ENCODE peak calls at places on chromosomes 11 and 22, in four cellular contexts. V, P, U and C are unnamed samples.

GRCh38 chr11:10584071-10584501 is 15.6 kb upstream of the LYVE1 start:
- DNase-seq in V (no peak), P (no peak), U (no peak), C (no peak)

GRCh38 chr11:8871283-8871775 is 39.7 kb upstream of the AKIP1 start:
- DNase-seq in P (peak), U (peak), V (peak), C (peak)

GRCh38 chr22:50445880-50446707 is 28.7 kb downstream of the SBF1 start:
- DNase-seq in V (no peak), U (no peak), P (no peak), C (no peak)

GRCh38 chr11:1218256-1218787 is 4.5 kb upstream of the MUC5B start:
- DNase-seq in P (no peak), U (no peak), V (peak), C (no peak)

GRCh38 chr11:35859311-35859710 is 84.6 kb upstream of the LDLRAD3 start:
- DNase-seq in P (no peak), U (no peak), V (no peak), C (no peak)

GRCh38 chr11:33932721-33933120 is 40.8 kb upstream of the LMO2 start:
- DNase-seq in P (no peak), V (no peak), U (no peak), C (no peak)

GRCh38 chr22:45308624-45309421 is 911 bp upstream of the FAM118A start:
- DNase-seq in U (no peak), V (peak), P (no peak), C (no peak)

GRCh38 chr11:96393753-96394348 is 4.0 kb downstream of the JRKL start:
- DNase-seq in V (no peak), P (no peak), U (no peak), C (no peak)

GRCh38 chr11:68204402-68204801 is 8.7 kb downstream of the KMT5B start:
- DNase-seq in P (no peak), U (no peak), V (no peak), C (no peak)

GRCh38 chr11:28673687-28674431 is 565.7 kb downstream of the METTL15 start:
- DNase-seq in P (no peak), V (no peak), U (no peak), C (peak)

GRCh38 chr11:34846467-34846866 is 69.7 kb downstream of the APIP start:
- DNase-seq in V (no peak), P (no peak), U (no peak), C (no peak)

GRCh38 chr11:7167976-7168740 is 79.4 kb downstream of the RBMXL2 start:
- DNase-seq in P (no peak), U (no peak), V (no peak), C (no peak)

GRCh38 chr11:129458278-129458677 is 82.6 kb downstream of the BARX2 start:
- DNase-seq in V (no peak), P (no peak), U (no peak), C (no peak)

GRCh38 chr22:31098633-31099110 is 8.7 kb downstream of the SELENOM start:
- DNase-seq in V (peak), U (no peak), P (peak), C (no peak)

GRCh38 chr22:45061332-45061731 is 51.5 kb upstream of the PHF21B start:
- DNase-seq in V (no peak), U (no peak), P (no peak), C (no peak)

GRCh38 chr11:133065847-133066485 is 466.3 kb downstream of the OPCML start:
- DNase-seq in V (no peak), P (no peak), U (no peak), C (no peak)

GRCh38 chr22:22200569-22201184 is 43.9 kb upstream of the VPREB1 start:
- DNase-seq in U (no peak), V (no peak), P (no peak), C (no peak)

GRCh38 chr22:49216579-49216978 is 611.1 kb downstream of the BRD1 start:
- DNase-seq in P (no peak), V (peak), U (peak), C (no peak)

GRCh38 chr11:82465481-82465880 is 268.2 kb downstream of the FAM181B start:
- DNase-seq in U (no peak), P (no peak), V (no peak), C (no peak)

GRCh38 chr11:106818416-106818815 is 199.9 kb downstream of the GUCY1A2 start:
- DNase-seq in U (no peak), V (no peak), P (no peak), C (no peak)

GRCh38 chr11:57353461-57354251 is 15.5 kb downstream of the P2RX3 start:
- DNase-seq in P (no peak), V (no peak), U (no peak), C (no peak)

GRCh38 chr11:132205006-132205405 is 834.6 kb downstream of the NTM start:
- DNase-seq in P (no peak), U (no peak), V (no peak), C (no peak)

GRCh38 chr22:41822289-41823057 is 10.4 kb upstream of the SREBF2 start:
- DNase-seq in V (no peak), U (no peak), P (no peak), C (no peak)

GRCh38 chr11:128419012-128419767 is 168.2 kb downstream of the ETS1 start:
- DNase-seq in P (no peak), V (no peak), U (no peak), C (no peak)

GRCh38 chr11:65206901-65207300 is 25.2 kb downstream of the CAPN1 start:
- DNase-seq in P (no peak), U (no peak), V (no peak), C (no peak)

GRCh38 chr11:65205602-65205967 is 23.9 kb downstream of the CAPN1 start:
- DNase-seq in U (no peak), P (no peak), V (no peak), C (no peak)

GRCh38 chr11:65206441-65206841 is 24.7 kb downstream of the CAPN1 start:
- DNase-seq in P (no peak), U (peak), V (no peak), C (no peak)

GRCh38 chr11:65204646-65205601 is 23.2 kb downstream of the CAPN1 start:
- DNase-seq in P (no peak), V (no peak), U (no peak), C (no peak)

DNA sequence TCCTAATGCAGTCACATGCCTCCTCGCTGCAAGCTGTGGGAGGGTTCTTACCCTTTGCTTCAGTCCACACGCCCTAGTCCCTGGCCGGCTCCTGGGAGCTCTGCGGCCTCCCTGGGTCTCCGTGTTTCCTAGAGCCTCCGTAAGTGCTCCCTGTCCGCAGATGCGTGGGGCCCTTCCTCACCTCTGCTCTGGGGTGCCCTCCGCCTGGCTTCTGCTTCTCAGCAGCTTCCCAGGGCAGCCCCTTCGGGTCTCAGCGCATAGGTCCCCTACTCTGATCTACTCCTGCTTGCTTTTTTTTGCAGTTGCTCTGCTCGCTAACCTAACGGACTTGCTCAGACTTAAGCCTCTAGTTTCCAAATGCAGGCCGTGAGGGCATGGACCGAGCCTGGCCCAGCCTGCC is 22.4 kb downstream of the CAPN1 start:
- DNase-seq in U (no peak), V (no peak), P (no peak), C (no peak)
- H3K4me3 ChIP-seq in U (no peak), V (no peak), P (no peak), C (no peak)

GRCh38 chr11:63951779-63952536 is 13.2 kb downstream of the NAA40 start:
- DNase-seq in U (no peak), V (no peak), P (no peak), C (no peak)
- H3K4me3 ChIP-seq in U (no peak), V (no peak), P (no peak), C (no peak)

GRCh38 chr11:6127881-6128280 is 20.4 kb downstream of the OR56B4 start:
- DNase-seq in U (no peak), P (no peak), V (no peak), C (no peak)
- H3K4me3 ChIP-seq in U (no peak), P (no peak), V (no peak), C (no peak)

GRCh38 chr11:94132152-94132558 is 3.5 kb downstream of the PANX1 start:
- DNase-seq in V (peak), P (no peak), U (peak), C (peak)
- H3K4me3 ChIP-seq in V (no peak), P (peak), U (no peak), C (no peak)

DNA sequence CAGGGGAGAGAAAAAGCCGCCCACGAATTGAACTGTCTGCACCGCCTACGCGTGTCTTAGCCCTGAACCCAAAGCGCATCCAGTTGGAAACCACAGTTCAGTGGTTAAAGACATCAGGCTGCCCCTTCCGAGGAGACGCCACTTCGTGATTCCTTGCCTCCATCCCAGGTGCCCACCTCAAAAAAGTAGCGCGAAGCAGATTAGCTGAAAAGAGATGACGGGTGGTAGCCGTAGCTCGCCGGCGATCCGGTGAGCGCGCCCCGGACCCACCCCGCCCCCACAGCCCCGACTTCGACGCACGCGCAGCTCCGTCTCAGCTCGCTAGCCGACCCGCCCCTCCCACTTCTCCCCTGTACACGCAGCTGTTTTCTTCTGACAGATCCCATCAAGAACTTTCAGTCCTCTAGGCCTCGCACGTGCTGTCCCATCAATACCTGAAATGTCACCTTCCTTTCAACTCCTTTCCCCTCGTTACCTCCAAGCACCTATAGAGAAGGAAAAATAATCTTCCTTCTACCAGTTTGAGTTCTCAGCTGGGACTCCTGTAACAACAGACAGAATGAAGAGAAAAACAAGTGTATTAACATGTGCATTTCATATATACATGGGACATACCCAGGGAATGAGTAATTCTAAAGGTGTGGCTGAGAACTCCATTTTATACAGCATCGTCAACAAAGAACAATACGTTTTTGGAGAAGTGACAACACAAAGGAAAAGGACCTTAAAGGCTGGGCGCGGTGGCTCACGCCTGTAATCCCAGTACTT is 49.5 kb downstream of the OR4D9 start:
- DNase-seq in V (peak), P (peak), U (peak), C (no peak)
- H3K4me3 ChIP-seq in V (peak), P (peak), U (peak), C (peak)

GRCh38 chr11:75562048-75562835 is at the start of gene SERPINH1:
- DNase-seq in V (peak), U (peak), P (peak), C (no peak)

GRCh38 chr11:75562836-75563484 is 907 bp downstream of the SERPINH1 start:
- DNase-seq in V (peak), U (peak), P (no peak), C (no peak)

GRCh38 chr11:75565221-75565814 is 3.3 kb downstream of the SERPINH1 start:
- DNase-seq in U (peak), P (no peak), V (peak), C (no peak)

GRCh38 chr11:75563978-75564552 is 2.0 kb downstream of the SERPINH1 start:
- DNase-seq in P (peak), U (peak), V (peak), C (no peak)

DNA sequence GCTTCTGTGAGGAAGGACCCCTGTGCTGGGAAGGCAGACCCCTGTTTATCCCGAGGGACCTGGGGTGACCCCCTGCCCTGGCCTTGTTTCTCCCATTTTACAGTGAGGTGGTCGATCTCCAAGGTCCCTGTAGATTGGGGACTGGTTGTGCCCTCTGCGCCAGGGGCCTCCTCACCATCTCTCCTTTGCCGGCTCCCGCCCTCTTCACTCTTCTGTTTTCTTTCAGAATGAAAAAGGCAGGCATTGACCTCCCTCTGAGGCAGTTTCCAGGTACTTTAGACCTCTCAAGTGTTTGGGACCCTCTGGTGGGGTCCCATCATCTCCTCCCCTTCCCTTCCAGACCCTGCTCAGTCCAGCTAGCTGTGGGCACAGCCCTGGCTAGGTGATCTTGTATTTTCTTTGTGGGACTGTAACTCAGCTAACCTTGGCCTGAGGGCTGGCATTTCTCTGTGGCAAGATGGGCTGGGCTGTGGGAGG is 1.5 kb downstream of the SERPINH1 start:
- DNase-seq in U (no peak), P (no peak), V (no peak), C (no peak)
- H3K4me3 ChIP-seq in U (peak), P (peak), V (peak), C (peak)

GRCh38 chr11:43367382-43368178 is 8.9 kb downstream of the TTC17 start:
- DNase-seq in V (no peak), P (no peak), U (no peak), C (no peak)
- H3K4me3 ChIP-seq in V (no peak), P (no peak), U (no peak), C (no peak)

DNA sequence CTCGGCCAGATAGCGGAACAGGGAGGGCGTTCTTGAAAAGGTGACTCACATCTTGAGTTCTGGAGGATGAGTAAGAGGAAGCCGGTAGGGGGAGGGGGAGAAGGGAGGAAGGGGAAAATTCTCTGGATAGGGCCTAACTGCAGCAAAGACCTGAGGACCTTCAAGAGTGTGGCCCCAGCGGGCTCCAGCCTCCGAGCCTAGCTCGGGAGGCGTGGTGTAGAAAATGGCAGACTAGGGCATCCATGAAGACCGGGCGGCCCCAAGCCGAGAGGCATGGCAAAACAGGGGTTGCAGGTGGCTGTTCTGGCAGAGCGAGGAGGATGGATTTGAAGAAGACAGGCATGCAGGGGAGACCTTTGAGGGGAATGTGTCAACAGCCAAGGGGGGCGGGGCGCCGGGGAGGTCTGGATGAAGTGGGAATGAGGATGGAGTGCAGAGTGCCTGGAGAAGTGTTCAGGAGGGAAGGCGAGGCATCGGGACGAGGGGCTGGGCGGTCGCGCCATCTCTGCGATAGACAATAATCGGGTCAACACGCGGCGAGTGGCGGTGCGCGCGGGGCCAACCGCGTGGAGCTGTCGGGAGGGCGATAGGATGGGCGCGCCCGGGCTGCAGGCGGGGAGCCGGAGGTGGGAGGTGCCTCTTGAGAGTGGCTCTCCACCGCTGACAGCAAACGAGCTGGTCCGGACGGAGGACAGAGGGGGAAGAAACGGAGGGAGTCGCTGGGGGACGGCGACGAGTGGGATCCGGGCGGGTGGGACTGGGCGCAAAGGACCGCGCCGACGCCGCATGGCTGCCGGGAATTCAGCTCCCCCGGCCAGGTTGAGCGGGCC is 40.0 kb upstream of the CREB3L1 start:
- DNase-seq in U (peak), V (peak), P (no peak), C (peak)
- H3K4me3 ChIP-seq in U (peak), V (peak), P (peak), C (peak)